ENCODE peak calls at places on chromosome 15, in four cellular contexts. T, D, N and X are unnamed samples.

GRCh38 chr15:31537770-31538592 is 211.3 kb downstream of the KLF13 start:
- DNase-seq in T (no peak), D (no peak), N (no peak), X (no peak)

GRCh38 chr15:58369261-58369699 is 62.5 kb upstream of the LIPC start:
- DNase-seq in T (no peak), D (peak), N (no peak), X (no peak)

GRCh38 chr15:74179983-74180688 is 6.6 kb downstream of the ISLR start:
- DNase-seq in T (no peak), D (no peak), N (no peak), X (peak)

GRCh38 chr15:22967084-22967770 is 12.9 kb downstream of the CYFIP1 start:
- DNase-seq in T (no peak), D (no peak), N (no peak), X (no peak)

GRCh38 chr15:45653702-45654424 is 19.0 kb downstream of the SQOR start:
- DNase-seq in T (no peak), D (no peak), N (no peak), X (no peak)

GRCh38 chr15:78682013-78682651 is 41.1 kb upstream of the CHRNB4 start:
- DNase-seq in T (no peak), D (no peak), N (no peak), X (no peak)

GRCh38 chr15:62901916-62902554 is 140.5 kb upstream of the TPM1 start:
- DNase-seq in T (no peak), D (no peak), N (no peak), X (no peak)

GRCh38 chr15:35740761-35741160 is 194.8 kb upstream of the DPH6 start:
- DNase-seq in T (no peak), D (no peak), N (no peak), X (no peak)

GRCh38 chr15:64536244-64536836 is 76.0 kb downstream of the ZNF609 start:
- DNase-seq in T (no peak), D (peak), N (no peak), X (peak)

GRCh38 chr15:80547264-80547663 is 143.1 kb downstream of the ARNT2 start:
- DNase-seq in T (no peak), D (no peak), N (no peak), X (no peak)

GRCh38 chr15:27057904-27058645 is 87.1 kb downstream of the GABRG3 start:
- DNase-seq in T (no peak), D (no peak), N (no peak), X (no peak)

GRCh38 chr15:97235285-97235985 is 725.1 kb upstream of the ARRDC4 start:
- DNase-seq in T (no peak), D (peak), N (peak), X (peak)

GRCh38 chr15:79455361-79455760 is 23.2 kb downstream of the MINAR1 start:
- DNase-seq in T (no peak), D (no peak), N (no peak), X (no peak)

GRCh38 chr15:92638291-92638708 is 17.3 kb downstream of the FAM174B start:
- DNase-seq in T (no peak), D (peak), N (no peak), X (no peak)

GRCh38 chr15:92636401-92636949 is 19.1 kb downstream of the FAM174B start:
- DNase-seq in T (no peak), D (no peak), N (no peak), X (no peak)

GRCh38 chr15:92637621-92638020 is 18.0 kb downstream of the FAM174B start:
- DNase-seq in T (no peak), D (no peak), N (no peak), X (no peak)

GRCh38 chr15:92636950-92637481 is 18.6 kb downstream of the FAM174B start:
- DNase-seq in T (no peak), D (no peak), N (peak), X (no peak)

DNA sequence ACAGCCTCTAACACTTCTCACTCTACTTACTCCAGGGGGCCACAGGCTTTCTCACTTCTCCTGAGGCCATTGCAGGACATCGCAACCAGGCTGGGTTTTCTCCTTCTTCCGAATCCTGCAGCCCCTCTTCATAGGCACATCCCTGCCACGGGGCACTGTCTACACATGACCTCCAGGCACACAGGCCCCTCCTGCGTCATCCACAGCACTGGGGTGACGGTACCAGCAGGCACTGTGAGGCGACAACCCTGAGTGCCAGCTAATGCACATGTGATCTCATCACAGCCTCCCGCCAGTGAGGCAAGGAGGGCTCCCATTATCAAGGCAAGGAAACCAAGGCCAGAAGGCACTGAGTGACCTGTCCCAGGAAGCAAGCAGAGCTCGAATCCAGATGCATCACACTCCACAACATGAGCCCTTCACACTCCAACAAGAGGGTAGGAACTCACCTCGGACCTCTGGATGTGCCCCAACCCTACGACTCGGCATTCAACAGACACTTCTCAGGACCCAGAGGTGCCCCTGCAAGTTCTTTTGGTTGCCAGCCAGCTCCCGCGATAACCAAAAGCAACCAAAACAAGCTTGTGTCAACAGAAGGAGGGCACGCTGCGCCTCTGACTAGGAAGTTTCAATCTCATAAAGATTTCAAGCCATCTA is 16.7 kb downstream of the FAM174B start:
- DNase-seq in T (no peak), D (no peak), N (no peak), X (no peak)
- TF ChIP-seq PHF8 in T (no peak), D (no peak), N (no peak), X (no peak)

DNA sequence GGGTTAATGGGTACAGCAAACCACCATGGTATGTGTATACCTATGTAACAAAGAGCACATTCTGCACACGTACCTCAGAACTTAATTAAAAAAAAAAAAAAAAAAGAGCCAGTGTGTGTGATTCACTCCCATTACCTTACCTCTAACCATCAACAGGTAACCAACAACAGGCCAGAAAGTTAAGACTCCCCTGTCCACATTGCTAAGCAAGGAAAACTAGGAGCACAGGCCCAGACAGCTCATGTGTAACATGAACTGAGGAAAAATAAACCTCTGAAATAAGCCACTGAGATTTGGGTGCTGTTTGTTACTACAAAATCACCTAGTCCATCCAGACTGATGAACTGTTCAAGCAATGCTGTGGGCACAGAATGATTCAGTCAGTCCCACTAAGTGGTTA is 6.0 kb downstream of the KATNBL1 start:
- DNase-seq in T (no peak), D (no peak), N (no peak), X (no peak)
- TF ChIP-seq PHF8 in T (no peak), D (no peak), N (no peak), X (no peak)

GRCh38 chr15:72057548-72058091 is 60.3 kb downstream of the MYO9A start:
- DNase-seq in T (no peak), D (no peak), N (no peak), X (no peak)
- TF ChIP-seq PHF8 in T (no peak), D (no peak), N (no peak), X (no peak)

GRCh38 chr15:69623521-69624513 is 171.2 kb downstream of the RPLP1 start:
- DNase-seq in T (no peak), D (no peak), N (no peak), X (no peak)
- TF ChIP-seq PHF8 in T (no peak), D (no peak), N (no peak), X (no peak)

GRCh38 chr15:29081781-29082180 is 187.8 kb downstream of the NSMCE3 start:
- DNase-seq in T (no peak), D (no peak), N (no peak), X (no peak)
- TF ChIP-seq PHF8 in T (no peak), D (no peak), N (no peak), X (no peak)

DNA sequence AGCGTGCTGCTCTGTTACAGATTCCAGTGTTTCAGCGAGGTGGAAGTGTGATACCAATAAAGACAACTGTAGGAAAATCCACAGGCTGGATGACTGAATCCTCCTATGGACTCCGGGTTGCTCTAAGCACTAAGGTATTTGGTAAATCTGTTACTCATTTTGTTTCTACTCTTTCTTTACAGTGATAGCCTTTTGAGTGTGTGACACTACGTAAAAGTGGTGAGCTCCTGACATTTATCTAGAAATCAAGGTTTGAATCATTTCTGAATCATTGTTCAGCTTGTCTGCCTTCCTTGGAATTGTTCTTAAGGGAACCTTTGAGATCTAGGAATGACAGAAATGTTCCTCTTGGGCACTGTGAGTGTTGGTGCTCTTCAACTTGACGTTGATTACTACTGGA is 11.2 kb upstream of the CAPN3 start:
- DNase-seq in T (no peak), D (no peak), N (no peak), X (no peak)
- TF ChIP-seq PHF8 in T (no peak), D (no peak), N (no peak), X (no peak)